ENCODE peak calls at places on chromosomes 1 and 21, in nine cellular contexts. V is AG09319; G is Kasumi-1; R is NCI-H1436; O is mesothelial cell of epicardium; B is activated CD4-positive, alpha-beta T cell treated with anti-CD3 and anti-CD28 coated beads, Interleukin-2, amount 50 U/mL, for 4 hours; H is SK-N-SH; L is transverse colon; Z is mucosa of gallbladder. J is an unnamed sample.

GRCh38 chr21:27021046-27021445 is 54.2 kb upstream of the ADAMTS5 start:
- DNase-seq in V (no peak), G (no peak), R (no peak), O (no peak), B (no peak), H (no peak), L (no peak), Z (no peak), J (no peak)

GRCh38 chr1:207698822-207699483 is 52.9 kb upstream of the CD46 start:
- DNase-seq in V (no peak), G (peak), R (peak), O (no peak), B (peak), H (peak), L (peak), Z (peak), J (no peak)

GRCh38 chr1:94532077-94532476 is 9.5 kb downstream of the F3 start:
- DNase-seq in V (no peak), G (no peak), R (no peak), O (no peak), B (no peak), H (no peak), L (no peak), Z (no peak), J (no peak)

GRCh38 chr1:218486108-218486507 is 141.0 kb downstream of the TGFB2 start:
- DNase-seq in V (no peak), G (no peak), R (no peak), O (no peak), B (no peak), H (no peak), L (no peak), Z (no peak), J (no peak)

GRCh38 chr1:39687243-39687642 is 4.0 kb downstream of the HPCAL4 start:
- DNase-seq in V (no peak), G (no peak), R (no peak), O (no peak), B (no peak), H (no peak), L (no peak), Z (no peak), J (no peak)

GRCh38 chr1:167081594-167081993 is 8.6 kb downstream of the GPA33 start:
- DNase-seq in V (no peak), G (no peak), R (no peak), O (no peak), B (no peak), H (no peak), L (no peak), Z (no peak), J (no peak)

GRCh38 chr1:93608188-93609109 is 73.2 kb downstream of the BCAR3 start:
- DNase-seq in V (no peak), G (no peak), R (no peak), O (no peak), B (no peak), H (peak), L (no peak), Z (no peak), J (no peak)

GRCh38 chr1:194159941-194160340 is 973.5 kb upstream of the B3GALT2 start:
- DNase-seq in V (no peak), G (no peak), R (no peak), O (no peak), B (no peak), H (no peak), L (no peak), Z (no peak), J (no peak)

GRCh38 chr1:78664763-78665162 is 15.1 kb downstream of the IFI44 start:
- DNase-seq in V (no peak), G (no peak), R (no peak), O (no peak), B (no peak), H (no peak), L (no peak), Z (no peak), J (no peak)

GRCh38 chr1:198848649-198849048 is 209.8 kb downstream of the PTPRC start:
- DNase-seq in V (no peak), G (no peak), R (peak), O (no peak), B (no peak), H (no peak), L (no peak), Z (no peak), J (no peak)

GRCh38 chr1:1432951-1433803 is 2.3 kb upstream of the VWA1 start:
- DNase-seq in V (no peak), G (peak), R (no peak), O (no peak), B (no peak), H (peak), L (peak), Z (peak), J (peak)

GRCh38 chr1:174742805-174743653 is 256.7 kb upstream of the CACYBP start:
- DNase-seq in V (no peak), G (peak), R (no peak), O (no peak), B (no peak), H (no peak), L (no peak), Z (no peak), J (no peak)